ENCODE peak calls at places on chromosome 4, in four cellular contexts. U is dorsolateral prefrontal cortex, Y is AG10803, I is stomach. V is an unnamed sample.
A peak's percentile ranks its signal among the peaks of the same experiment; 100 is the strongest.

GRCh38 chr4:188295899-188296298 is 156.7 kb downstream of the TRIML1 start:
- DNase-seq in U (no peak), Y (peak; percentile 14), I (no peak), V (no peak)

GRCh38 chr4:172573899-172574298 is 594.7 kb upstream of the GALNT7 start:
- DNase-seq in U (no peak), Y (no peak), I (no peak), V (no peak)

GRCh38 chr4:184420881-184421416 is 53.4 kb downstream of the IRF2 start:
- DNase-seq in U (no peak), I (no peak), Y (no peak), V (no peak)

GRCh38 chr4:76197001-76197743 is 16.5 kb downstream of the SCARB2 start:
- DNase-seq in Y (peak; percentile 75), U (no peak), I (no peak), V (peak; percentile 33)

GRCh38 chr4:33649015-33649414 is 2595.3 kb downstream of the ARAP2 start:
- DNase-seq in U (no peak), Y (peak; percentile 54), I (no peak), V (peak; percentile 29)

GRCh38 chr4:53866055-53866454 is 198.3 kb downstream of the CHIC2 start:
- DNase-seq in I (no peak), Y (no peak), U (no peak), V (no peak)

GRCh38 chr4:145481164-145481941 is at the start of gene SMAD1:
- DNase-seq in Y (peak; percentile 88), U (peak; percentile 70), I (peak; percentile 88), V (peak; percentile 86)

GRCh38 chr4:57061395-57061794 is 48.8 kb downstream of the IGFBP7 start:
- DNase-seq in I (no peak), U (no peak), Y (peak; percentile 70), V (no peak)

GRCh38 chr4:176635372-176636261 is 157.1 kb downstream of the VEGFC start:
- DNase-seq in Y (peak; percentile 84), I (no peak), U (no peak), V (peak; percentile 85)

DNA sequence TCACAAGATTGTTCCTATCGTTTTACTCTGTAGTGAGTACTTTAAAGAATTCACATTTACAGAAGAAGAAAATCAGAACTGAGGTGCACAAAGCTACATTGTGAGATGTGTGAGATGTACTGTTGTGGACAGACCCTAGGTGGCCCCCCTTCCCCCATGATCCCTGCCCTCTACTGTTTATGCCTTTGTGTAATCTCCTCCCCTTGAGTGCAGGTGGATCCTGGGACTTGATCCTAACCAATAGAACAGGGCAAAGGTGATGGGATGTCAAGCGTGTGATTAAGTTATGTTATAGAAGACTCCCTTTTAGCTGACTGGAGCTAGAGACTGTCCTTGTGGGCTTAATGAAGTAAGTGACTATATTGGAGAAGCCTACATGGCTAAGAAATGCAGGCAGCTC is 225.1 kb upstream of the LEF1 start:
- DNase-seq in I (no peak), Y (no peak), U (no peak), V (no peak)
- TF ChIP-seq CTCF in I (no peak), Y (no peak), U (no peak), V (no peak)

GRCh38 chr4:3201718-3202702 is 46.9 kb upstream of the MSANTD1 start:
- DNase-seq in I (peak; percentile 28), U (no peak), Y (peak; percentile 25), V (peak; percentile 33)
- H3K4me3 ChIP-seq in I (no peak overlapping the region), U (no peak overlapping the region), Y (no peak overlapping the region), V (no peak overlapping the region)

DNA sequence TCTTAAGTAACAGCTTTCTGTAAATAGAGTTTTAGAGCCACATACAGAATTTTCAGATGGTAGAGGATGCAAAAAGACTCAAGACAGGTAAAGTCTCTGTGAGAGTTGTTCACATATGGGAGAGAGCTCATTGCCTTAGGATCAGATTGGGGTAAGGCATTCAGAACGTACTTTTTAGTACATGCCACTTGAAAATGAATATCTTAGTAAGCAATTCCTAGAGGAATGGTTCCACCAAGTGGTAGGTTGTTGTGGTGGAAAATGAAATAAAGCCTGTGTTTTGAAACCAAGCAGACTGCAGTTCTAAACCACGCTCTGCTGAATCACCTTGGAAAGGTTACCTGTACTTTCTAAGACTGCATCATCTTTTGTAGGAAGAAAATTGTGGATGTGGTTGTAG is 547.0 kb upstream of the LCORL start:
- DNase-seq in U (no peak), Y (no peak), I (no peak), V (no peak)
- TF ChIP-seq CTCF in U (no peak), Y (no peak), I (no peak), V (no peak)

GRCh38 chr4:40630335-40631021 is 814 bp upstream of the RBM47 start:
- DNase-seq in I (peak; percentile 87), Y (no peak), U (peak; percentile 29), V (no peak)
- H3K4me3 ChIP-seq in I (peak overlapping the region; percentile 56), Y (no peak overlapping the region), U (peak overlapping the region; percentile 69), V (peak overlapping the region; percentile 70)

V was measured in astrocyte of the spinal cord.